ENCODE peak calls at places on chromosome 6, in nine cellular contexts. One of them, this sample, is unnamed.

GRCh38 chr6:117592983-117593759 is 9.1 kb downstream of the GOPC start:
- DNase-seq in AG08395: no peak
- DNase-seq in AG10803: no peak
- DNase-seq in stimulated activated CD8-positive, alpha-beta memory T cell treated with anti-CD3 and anti-CD28 coated beads, Interleukin-7, amount 100 ng/mL, for 4 hours: no peak
- DNase-seq in HCEC 1CT: no peak
- DNase-seq in T-helper 9 cell: no peak
- DNase-seq in fibroblast of mammary gland: no peak
- DNase-seq in T-cell: no peak
- DNase-seq in body of pancreas: no peak
- DNase-seq in this sample: no peak

GRCh38 chr6:20866038-20866437 is 331.8 kb downstream of the CDKAL1 start:
- DNase-seq in AG08395: no peak
- DNase-seq in AG10803: no peak
- DNase-seq in stimulated activated CD8-positive, alpha-beta memory T cell treated with anti-CD3 and anti-CD28 coated beads, Interleukin-7, amount 100 ng/mL, for 4 hours: no peak
- DNase-seq in HCEC 1CT: no peak
- DNase-seq in T-helper 9 cell: no peak
- DNase-seq in fibroblast of mammary gland: no peak
- DNase-seq in T-cell: no peak
- DNase-seq in body of pancreas: no peak
- DNase-seq in this sample: no peak

GRCh38 chr6:155595264-155595663 is 139.6 kb upstream of the NOX3 start:
- DNase-seq in AG08395: no peak
- DNase-seq in AG10803: no peak
- DNase-seq in stimulated activated CD8-positive, alpha-beta memory T cell treated with anti-CD3 and anti-CD28 coated beads, Interleukin-7, amount 100 ng/mL, for 4 hours: no peak
- DNase-seq in HCEC 1CT: no peak
- DNase-seq in T-helper 9 cell: no peak
- DNase-seq in fibroblast of mammary gland: no peak
- DNase-seq in T-cell: no peak
- DNase-seq in body of pancreas: no peak
- DNase-seq in this sample: no peak

GRCh38 chr6:132465530-132466485 is 47.1 kb downstream of the STX7 start:
- DNase-seq in AG08395: no peak
- DNase-seq in AG10803: no peak
- DNase-seq in stimulated activated CD8-positive, alpha-beta memory T cell treated with anti-CD3 and anti-CD28 coated beads, Interleukin-7, amount 100 ng/mL, for 4 hours: no peak
- DNase-seq in HCEC 1CT: no peak
- DNase-seq in T-helper 9 cell: no peak
- DNase-seq in fibroblast of mammary gland: no peak
- DNase-seq in T-cell: no peak
- DNase-seq in body of pancreas: no peak
- DNase-seq in this sample: no peak

GRCh38 chr6:65259080-65259479 is 447.9 kb downstream of the EYS start:
- DNase-seq in AG08395: no peak
- DNase-seq in AG10803: no peak
- DNase-seq in stimulated activated CD8-positive, alpha-beta memory T cell treated with anti-CD3 and anti-CD28 coated beads, Interleukin-7, amount 100 ng/mL, for 4 hours: no peak
- DNase-seq in HCEC 1CT: peak
- DNase-seq in T-helper 9 cell: no peak
- DNase-seq in fibroblast of mammary gland: peak
- DNase-seq in T-cell: no peak
- DNase-seq in body of pancreas: no peak
- DNase-seq in this sample: peak

GRCh38 chr6:41539204-41539603 is 7.0 kb upstream of the FOXP4 start:
- DNase-seq in AG08395: no peak
- DNase-seq in AG10803: no peak
- DNase-seq in stimulated activated CD8-positive, alpha-beta memory T cell treated with anti-CD3 and anti-CD28 coated beads, Interleukin-7, amount 100 ng/mL, for 4 hours: no peak
- DNase-seq in HCEC 1CT: no peak
- DNase-seq in T-helper 9 cell: no peak
- DNase-seq in fibroblast of mammary gland: no peak
- DNase-seq in T-cell: no peak
- DNase-seq in body of pancreas: no peak
- DNase-seq in this sample: no peak

GRCh38 chr6:14121936-14122344 is 4.4 kb downstream of the CD83 start:
- DNase-seq in AG08395: no peak
- DNase-seq in AG10803: no peak
- DNase-seq in stimulated activated CD8-positive, alpha-beta memory T cell treated with anti-CD3 and anti-CD28 coated beads, Interleukin-7, amount 100 ng/mL, for 4 hours: no peak
- DNase-seq in HCEC 1CT: no peak
- DNase-seq in T-helper 9 cell: no peak
- DNase-seq in fibroblast of mammary gland: no peak
- DNase-seq in T-cell: no peak
- DNase-seq in body of pancreas: no peak
- DNase-seq in this sample: no peak

GRCh38 chr6:10375391-10375969 is 39.4 kb downstream of the TFAP2A start:
- DNase-seq in AG08395: no peak
- DNase-seq in AG10803: peak
- DNase-seq in stimulated activated CD8-positive, alpha-beta memory T cell treated with anti-CD3 and anti-CD28 coated beads, Interleukin-7, amount 100 ng/mL, for 4 hours: no peak
- DNase-seq in HCEC 1CT: no peak
- DNase-seq in T-helper 9 cell: no peak
- DNase-seq in fibroblast of mammary gland: no peak
- DNase-seq in T-cell: no peak
- DNase-seq in body of pancreas: no peak
- DNase-seq in this sample: no peak

GRCh38 chr6:31202259-31203166 is 32.0 kb upstream of the POU5F1 start:
- DNase-seq in AG08395: no peak
- DNase-seq in AG10803: no peak
- DNase-seq in stimulated activated CD8-positive, alpha-beta memory T cell treated with anti-CD3 and anti-CD28 coated beads, Interleukin-7, amount 100 ng/mL, for 4 hours: no peak
- DNase-seq in HCEC 1CT: no peak
- DNase-seq in T-helper 9 cell: no peak
- DNase-seq in fibroblast of mammary gland: no peak
- DNase-seq in T-cell: no peak
- DNase-seq in body of pancreas: no peak
- DNase-seq in this sample: no peak

GRCh38 chr6:165581678-165582077 is 81.4 kb downstream of the PDE10A start:
- DNase-seq in AG08395: no peak
- DNase-seq in AG10803: no peak
- DNase-seq in stimulated activated CD8-positive, alpha-beta memory T cell treated with anti-CD3 and anti-CD28 coated beads, Interleukin-7, amount 100 ng/mL, for 4 hours: no peak
- DNase-seq in HCEC 1CT: no peak
- DNase-seq in T-helper 9 cell: no peak
- DNase-seq in fibroblast of mammary gland: no peak
- DNase-seq in T-cell: no peak
- DNase-seq in body of pancreas: no peak
- DNase-seq in this sample: no peak

GRCh38 chr6:113664909-113665308 is 192.2 kb upstream of the MARCKS start:
- DNase-seq in AG08395: no peak
- DNase-seq in AG10803: no peak
- DNase-seq in stimulated activated CD8-positive, alpha-beta memory T cell treated with anti-CD3 and anti-CD28 coated beads, Interleukin-7, amount 100 ng/mL, for 4 hours: no peak
- DNase-seq in HCEC 1CT: no peak
- DNase-seq in T-helper 9 cell: no peak
- DNase-seq in fibroblast of mammary gland: no peak
- DNase-seq in T-cell: no peak
- DNase-seq in body of pancreas: no peak
- DNase-seq in this sample: no peak

GRCh38 chr6:36386495-36387439 is 702 bp downstream of the ETV7 start:
- DNase-seq in AG08395: peak
- DNase-seq in AG10803: peak
- DNase-seq in stimulated activated CD8-positive, alpha-beta memory T cell treated with anti-CD3 and anti-CD28 coated beads, Interleukin-7, amount 100 ng/mL, for 4 hours: no peak
- DNase-seq in HCEC 1CT: peak
- DNase-seq in T-helper 9 cell: peak
- DNase-seq in fibroblast of mammary gland: peak
- DNase-seq in T-cell: no peak
- DNase-seq in body of pancreas: peak
- DNase-seq in this sample: peak

GRCh38 chr6:90167514-90168379 is 128.9 kb downstream of the BACH2 start:
- DNase-seq in AG08395: no peak
- DNase-seq in AG10803: no peak
- DNase-seq in stimulated activated CD8-positive, alpha-beta memory T cell treated with anti-CD3 and anti-CD28 coated beads, Interleukin-7, amount 100 ng/mL, for 4 hours: no peak
- DNase-seq in HCEC 1CT: no peak
- DNase-seq in T-helper 9 cell: no peak
- DNase-seq in fibroblast of mammary gland: no peak
- DNase-seq in T-cell: no peak
- DNase-seq in body of pancreas: no peak
- DNase-seq in this sample: no peak

GRCh38 chr6:117917176-117917575 is 10.1 kb downstream of the SLC35F1 start:
- DNase-seq in AG08395: no peak
- DNase-seq in AG10803: no peak
- DNase-seq in stimulated activated CD8-positive, alpha-beta memory T cell treated with anti-CD3 and anti-CD28 coated beads, Interleukin-7, amount 100 ng/mL, for 4 hours: no peak
- DNase-seq in HCEC 1CT: no peak
- DNase-seq in T-helper 9 cell: no peak
- DNase-seq in fibroblast of mammary gland: no peak
- DNase-seq in T-cell: no peak
- DNase-seq in body of pancreas: no peak
- DNase-seq in this sample: no peak

GRCh38 chr6:30570760-30571084 is 520 bp upstream of the ABCF1 start:
- DNase-seq in AG08395: peak
- DNase-seq in AG10803: peak
- DNase-seq in stimulated activated CD8-positive, alpha-beta memory T cell treated with anti-CD3 and anti-CD28 coated beads, Interleukin-7, amount 100 ng/mL, for 4 hours: no peak
- DNase-seq in HCEC 1CT: peak
- DNase-seq in T-helper 9 cell: no peak
- DNase-seq in fibroblast of mammary gland: no peak
- DNase-seq in T-cell: no peak
- DNase-seq in body of pancreas: no peak
- DNase-seq in this sample: peak

GRCh38 chr6:168158980-168159349 is 80.0 kb upstream of the FRMD1 start:
- DNase-seq in AG08395: no peak
- DNase-seq in AG10803: no peak
- DNase-seq in stimulated activated CD8-positive, alpha-beta memory T cell treated with anti-CD3 and anti-CD28 coated beads, Interleukin-7, amount 100 ng/mL, for 4 hours: no peak
- DNase-seq in HCEC 1CT: no peak
- DNase-seq in T-helper 9 cell: no peak
- DNase-seq in fibroblast of mammary gland: no peak
- DNase-seq in T-cell: no peak
- DNase-seq in body of pancreas: no peak
- DNase-seq in this sample: no peak

GRCh38 chr6:10163159-10163962 is 251.5 kb downstream of the TFAP2A start:
- DNase-seq in AG08395: no peak
- DNase-seq in AG10803: no peak
- DNase-seq in stimulated activated CD8-positive, alpha-beta memory T cell treated with anti-CD3 and anti-CD28 coated beads, Interleukin-7, amount 100 ng/mL, for 4 hours: no peak
- DNase-seq in HCEC 1CT: no peak
- DNase-seq in T-helper 9 cell: no peak
- DNase-seq in fibroblast of mammary gland: no peak
- DNase-seq in T-cell: no peak
- DNase-seq in body of pancreas: no peak
- DNase-seq in this sample: no peak

GRCh38 chr6:100905067-100905466 is 23.9 kb upstream of the ASCC3 start:
- DNase-seq in AG08395: no peak
- DNase-seq in AG10803: no peak
- DNase-seq in stimulated activated CD8-positive, alpha-beta memory T cell treated with anti-CD3 and anti-CD28 coated beads, Interleukin-7, amount 100 ng/mL, for 4 hours: no peak
- DNase-seq in HCEC 1CT: no peak
- DNase-seq in T-helper 9 cell: no peak
- DNase-seq in fibroblast of mammary gland: no peak
- DNase-seq in T-cell: no peak
- DNase-seq in body of pancreas: no peak
- DNase-seq in this sample: no peak